ENCODE peak calls at places on chromosomes 11 and 22, in seven cellular contexts. W, T, B, C, A, H and O are unnamed samples.

GRCh38 chr11:96123301-96123700 is 199.4 kb upstream of the MTMR2 start:
- DNase-seq in W (no peak), T (no peak), B (no peak), C (no peak), A (no peak), H (no peak), O (no peak)

GRCh38 chr22:29055192-29055830 is 6.3 kb downstream of the C22orf31 start:
- DNase-seq in W (no peak), T (no peak), B (peak), C (no peak), A (no peak), H (no peak), O (no peak)

GRCh38 chr11:61871158-61871597 is 20.2 kb downstream of the FADS3 start:
- DNase-seq in W (peak), T (peak), B (peak), C (peak), A (peak), H (peak), O (peak)

GRCh38 chr11:80028998-80029397 is 588.2 kb upstream of the TENM4 start:
- DNase-seq in W (no peak), T (no peak), B (no peak), C (no peak), A (no peak), H (no peak), O (no peak)

GRCh38 chr11:126355926-126356897 is 726 bp downstream of the ST3GAL4 start:
- DNase-seq in W (peak), T (no peak), B (peak), C (no peak), A (peak), H (peak), O (no peak)

GRCh38 chr22:30079952-30080533 is at the start of gene HORMAD2:
- DNase-seq in W (no peak), T (no peak), B (peak), C (no peak), A (peak), H (no peak), O (no peak)

GRCh38 chr22:30314918-30315317 is 11.8 kb downstream of the TBC1D10A start:
- DNase-seq in W (peak), T (no peak), B (no peak), C (no peak), A (no peak), H (no peak), O (no peak)

GRCh38 chr11:34870548-34871209 is 45.5 kb downstream of the APIP start:
- DNase-seq in W (peak), T (no peak), B (no peak), C (no peak), A (no peak), H (no peak), O (no peak)

GRCh38 chr22:34971456-34971855 is 94.5 kb upstream of the ISX start:
- DNase-seq in W (no peak), T (no peak), B (no peak), C (no peak), A (no peak), H (no peak), O (no peak)

GRCh38 chr11:17350455-17351170 is 987 bp upstream of the NCR3LG1 start:
- DNase-seq in W (no peak), T (no peak), B (no peak), C (no peak), A (no peak), H (no peak), O (no peak)

GRCh38 chr11:35295751-35296150 is 123.6 kb downstream of the SLC1A2 start:
- DNase-seq in W (no peak), T (no peak), B (peak), C (no peak), A (no peak), H (no peak), O (no peak)

GRCh38 chr11:73866095-73866579 is 10.5 kb downstream of the COA4 start:
- DNase-seq in W (no peak), T (no peak), B (no peak), C (no peak), A (no peak), H (no peak), O (no peak)

GRCh38 chr11:8671651-8672062 is 10.8 kb downstream of the TRIM66 start:
- DNase-seq in W (no peak), T (peak), B (no peak), C (peak), A (no peak), H (peak), O (peak)

GRCh38 chr11:132704796-132705375 is 827.4 kb downstream of the OPCML start:
- DNase-seq in W (no peak), T (no peak), B (no peak), C (no peak), A (no peak), H (no peak), O (no peak)

GRCh38 chr22:27463121-27463520 is 338.4 kb downstream of the MN1 start:
- DNase-seq in W (no peak), T (no peak), B (no peak), C (no peak), A (no peak), H (no peak), O (no peak)

GRCh38 chr11:33452806-33453205 is 195.6 kb downstream of the HIPK3 start:
- DNase-seq in W (no peak), T (peak), B (no peak), C (peak), A (no peak), H (no peak), O (no peak)

GRCh38 chr11:84465040-84465439 is 1162.1 kb downstream of the DLG2 start:
- DNase-seq in W (no peak), T (no peak), B (no peak), C (no peak), A (no peak), H (no peak), O (no peak)

GRCh38 chr11:129505266-129505665 is 129.6 kb downstream of the BARX2 start:
- DNase-seq in W (no peak), T (no peak), B (no peak), C (no peak), A (no peak), H (no peak), O (no peak)

GRCh38 chr22:24129980-24130379 is 51.3 kb upstream of the SUSD2 start:
- DNase-seq in W (no peak), T (no peak), B (no peak), C (no peak), A (no peak), H (no peak), O (no peak)

GRCh38 chr11:47850337-47850736 is 2.2 kb upstream of the NUP160 start:
- DNase-seq in W (peak), T (no peak), B (no peak), C (no peak), A (no peak), H (no peak), O (no peak)

GRCh38 chr11:119117004-119117706 is 4.2 kb upstream of the HINFP start:
- DNase-seq in W (no peak), T (no peak), B (no peak), C (no peak), A (no peak), H (no peak), O (no peak)

GRCh38 chr11:13669544-13670488 is 1.3 kb downstream of the FAR1 start:
- DNase-seq in W (no peak), T (no peak), B (no peak), C (no peak), A (no peak), H (no peak), O (no peak)

GRCh38 chr22:17949926-17950473 is 74.4 kb downstream of the MICAL3 start:
- DNase-seq in W (no peak), T (no peak), B (no peak), C (no peak), A (no peak), H (no peak), O (no peak)

GRCh38 chr11:72780291-72781062 is 13.4 kb downstream of the STARD10 start:
- DNase-seq in W (no peak), T (no peak), B (no peak), C (no peak), A (no peak), H (no peak), O (no peak)

GRCh38 chr11:120254788-120255518 is 15.0 kb downstream of the POU2F3 start:
- DNase-seq in W (no peak), T (no peak), B (peak), C (no peak), A (no peak), H (no peak), O (no peak)

GRCh38 chr11:93942176-93942575 is 79.0 kb upstream of the HEPHL1 start:
- DNase-seq in W (no peak), T (no peak), B (no peak), C (no peak), A (no peak), H (no peak), O (no peak)

GRCh38 chr11:111632798-111633197 is 30.5 kb downstream of the SIK2 start:
- DNase-seq in W (no peak), T (no peak), B (no peak), C (no peak), A (no peak), H (no peak), O (no peak)

GRCh38 chr22:32469799-32470212 is 4.8 kb upstream of the FBXO7 start:
- DNase-seq in W (peak), T (no peak), B (no peak), C (peak), A (peak), H (no peak), O (no peak)

GRCh38 chr22:39311592-39312400 is 7.6 kb downstream of the RPL3 start:
- DNase-seq in W (no peak), T (no peak), B (peak), C (no peak), A (no peak), H (no peak), O (no peak)

GRCh38 chr11:1162498-1163311 is 5.0 kb downstream of the MUC5AC start:
- DNase-seq in W (no peak), T (no peak), B (no peak), C (no peak), A (no peak), H (no peak), O (no peak)

GRCh38 chr11:89487016-89487415 is 4.2 kb downstream of the NOX4 start:
- DNase-seq in W (no peak), T (no peak), B (no peak), C (no peak), A (no peak), H (no peak), O (no peak)

GRCh38 chr11:46745995-46746394 is 27.0 kb downstream of the F2 start:
- DNase-seq in W (no peak), T (no peak), B (no peak), C (no peak), A (no peak), H (no peak), O (no peak)

GRCh38 chr11:130477646-130478203 is 29.3 kb downstream of the ADAMTS15 start:
- DNase-seq in W (no peak), T (no peak), B (no peak), C (no peak), A (no peak), H (no peak), O (no peak)

GRCh38 chr22:42976534-42976933 is 38.4 kb downstream of the PACSIN2 start:
- DNase-seq in W (no peak), T (no peak), B (no peak), C (no peak), A (no peak), H (no peak), O (no peak)